ENCODE peak calls at places on chromosomes 3 and 15, in four cellular contexts. A is H54, Y is GM04504, B is fibroblast of pulmonary artery. R is an unnamed sample.

GRCh38 chr3:188584162-188584529 is 430.2 kb downstream of the LPP start:
- DNase-seq in B (peak; percentile 86), Y (peak; percentile 46), A (peak; percentile 12), R (peak; percentile 40)

GRCh38 chr15:69758291-69758771 is 305.7 kb downstream of the RPLP1 start:
- DNase-seq in A (no peak), Y (peak; percentile 38), B (peak; percentile 56), R (peak; percentile 44)

GRCh38 chr3:196969001-196969659 is 497 bp upstream of the PIGZ start:
- DNase-seq in A (peak; percentile 68), Y (no peak), B (no peak), R (peak; percentile 56)

GRCh38 chr3:21894459-21895083 is 143.6 kb upstream of the ZNF385D start:
- DNase-seq in A (no peak), B (peak; percentile 57), Y (no peak), R (peak; percentile 69)

GRCh38 chr3:100023150-100023549 is 91.2 kb downstream of the FILIP1L start:
- DNase-seq in A (no peak), B (no peak), Y (no peak), R (peak; percentile 49)

GRCh38 chr15:70328137-70329115 is 230.7 kb upstream of the TLE3 start:
- DNase-seq in Y (peak; percentile 59), A (no peak), B (peak; percentile 82), R (peak; percentile 88)

GRCh38 chr3:126878664-126879063 is 104.3 kb upstream of the PLXNA1 start:
- DNase-seq in Y (no peak), B (no peak), A (no peak), R (no peak)

GRCh38 chr15:28106294-28107110 is 7.4 kb upstream of the OCA2 start:
- DNase-seq in B (no peak), A (no peak), Y (no peak), R (peak; percentile 58)

GRCh38 chr15:73927476-73928240 is 1.4 kb downstream of the LOXL1 start:
- DNase-seq in A (peak; percentile 70), Y (no peak), B (peak; percentile 46), R (peak; percentile 80)

GRCh38 chr15:29122506-29122905 is 147.1 kb downstream of the NSMCE3 start:
- DNase-seq in Y (no peak), B (no peak), A (no peak), R (no peak)

GRCh38 chr15:79168922-79169322 is 78.3 kb upstream of the RASGRF1 start:
- DNase-seq in B (peak; percentile 64), Y (no peak), A (peak; percentile 30), R (no peak)

GRCh38 chr15:91849749-91850161 is 3.8 kb upstream of the SLCO3A1 start:
- DNase-seq in B (peak; percentile 79), Y (peak; percentile 15), A (peak; percentile 25), R (peak; percentile 80)

GRCh38 chr15:44427756-44428724 is 611 bp downstream of the CTDSPL2 start:
- DNase-seq in A (peak; percentile 32), Y (peak; percentile 36), B (peak; percentile 71), R (peak; percentile 78)

GRCh38 chr3:52789746-52790040 is 4.9 kb upstream of the ITIH3 start:
- DNase-seq in Y (no peak), B (no peak), A (no peak), R (no peak)

GRCh38 chr3:15645740-15646490 is 44.4 kb downstream of the BTD start:
- DNase-seq in A (peak; percentile 52), B (peak; percentile 94), Y (peak; percentile 83), R (peak; percentile 91)

GRCh38 chr15:73782339-73782979 is 29.3 kb upstream of the INSYN1 start:
- DNase-seq in B (no peak), Y (no peak), A (no peak), R (no peak)

GRCh38 chr3:49841126-49841525 is 15.2 kb downstream of the TRAIP start:
- DNase-seq in A (no peak), Y (no peak), B (peak; percentile 44), R (peak; percentile 12)

GRCh38 chr3:117398166-117398954 is 688.8 kb downstream of the TUSC7 start:
- DNase-seq in A (no peak), Y (no peak), B (no peak), R (no peak)

GRCh38 chr3:136750922-136751258 is 1.3 kb downstream of the STAG1 start:
- DNase-seq in A (no peak), Y (peak; percentile 46), B (peak; percentile 66), R (peak; percentile 76)

R was measured in adipocyte.